ENCODE peak calls at places on chromosomes 6 and 20, in five cellular contexts. S, G, C, H and J are unnamed samples.

GRCh38 chr6:38794682-38795081 is 79.6 kb downstream of the DNAH8 start:
- DNase-seq in C (no peak), S (no peak), G (no peak), H (no peak), J (no peak)

GRCh38 chr20:46377532-46377931 is 28.9 kb downstream of the ELMO2 start:
- DNase-seq in H (no peak), C (no peak), S (no peak), G (no peak), J (no peak)

GRCh38 chr6:139181236-139181635 is 46.4 kb downstream of the HECA start:
- DNase-seq in C (no peak), H (no peak), G (no peak), S (no peak), J (no peak)

GRCh38 chr6:116385462-116385807 is 14.7 kb downstream of the DSE start:
- DNase-seq in C (no peak), G (peak), H (no peak), S (no peak), J (no peak)

GRCh38 chr6:107304421-107305025 is 154.8 kb downstream of the PDSS2 start:
- DNase-seq in G (peak), S (no peak), C (no peak), H (no peak), J (no peak)

GRCh38 chr6:98828991-98829411 is 5.4 kb upstream of the POU3F2 start:
- DNase-seq in G (no peak), C (no peak), S (no peak), H (no peak), J (no peak)

GRCh38 chr6:144885817-144886216 is 600.7 kb downstream of the UTRN start:
- DNase-seq in S (no peak), H (no peak), G (no peak), C (no peak), J (no peak)

GRCh38 chr6:14386263-14386981 is 268.9 kb downstream of the CD83 start:
- DNase-seq in S (no peak), H (no peak), C (no peak), G (no peak), J (no peak)

GRCh38 chr6:54916858-54917257 is 70.3 kb downstream of the FAM83B start:
- DNase-seq in C (no peak), H (no peak), S (no peak), G (peak), J (no peak)

GRCh38 chr6:132087391-132087790 is 136.2 kb upstream of the CCN2 start:
- DNase-seq in S (peak), G (no peak), C (no peak), H (no peak), J (no peak)

GRCh38 chr6:63856271-63856670 is 220.7 kb downstream of the PHF3 start:
- DNase-seq in H (no peak), S (no peak), C (no peak), G (no peak), J (no peak)

GRCh38 chr6:137928286-137928685 is 61.2 kb downstream of the TNFAIP3 start:
- DNase-seq in C (no peak), H (no peak), S (no peak), G (no peak), J (no peak)

GRCh38 chr6:157090736-157091135 is 232.6 kb downstream of the TMEM242 start:
- DNase-seq in H (no peak), G (no peak), S (no peak), C (no peak), J (no peak)

GRCh38 chr20:10236540-10237533 is 18.2 kb downstream of the SNAP25 start:
- DNase-seq in H (no peak), S (no peak), G (peak), C (no peak), J (no peak)

GRCh38 chr6:111410371-111410770 is 72.6 kb downstream of the REV3L start:
- DNase-seq in G (no peak), S (no peak), C (no peak), H (no peak), J (no peak)

GRCh38 chr6:127201321-127201720 is 65.3 kb upstream of the RNF146 start:
- DNase-seq in H (no peak), G (no peak), C (no peak), S (peak), J (no peak)

GRCh38 chr6:14673201-14673600 is 555.6 kb downstream of the CD83 start:
- DNase-seq in G (peak), S (no peak), H (no peak), C (no peak), J (no peak)

GRCh38 chr6:35203680-35204079 is 10.1 kb upstream of the SCUBE3 start:
- DNase-seq in C (no peak), H (no peak), G (peak), S (no peak), J (no peak)

GRCh38 chr6:154569136-154569862 is 58.8 kb upstream of the CNKSR3 start:
- DNase-seq in G (no peak), H (no peak), C (no peak), S (peak), J (no peak)

GRCh38 chr20:17654649-17655285 is 27.3 kb downstream of the RRBP1 start:
- DNase-seq in H (peak), C (no peak), G (peak), S (peak), J (no peak)

GRCh38 chr6:45072014-45072413 is 256.1 kb upstream of the RUNX2 start:
- DNase-seq in H (no peak), G (no peak), C (no peak), S (no peak), J (no peak)

GRCh38 chr20:768426-768978 is at the start of gene SLC52A3:
- DNase-seq in S (peak), H (no peak), C (no peak), G (no peak), J (no peak)

GRCh38 chr6:163226181-163226835 is 188.2 kb upstream of the QKI start:
- DNase-seq in G (no peak), S (no peak), C (no peak), H (no peak), J (no peak)

GRCh38 chr6:137494281-137494966 is at the start of gene OLIG3:
- DNase-seq in G (no peak), C (no peak), H (no peak), S (no peak), J (no peak)